ENCODE peak calls at places on chromosome 4, in five cellular contexts. W, N, P, D and O are unnamed samples. For H3K9me3, the result is how much of the 10 kb centered on the place peaks cover.

GRCh38 chr4:139606600-139607301 is 50.7 kb upstream of the SETD7 start:
- DNase-seq in W (peak), N (no peak), P (no peak), D (no peak), O (no peak)

GRCh38 chr4:112316333-112316732 is 19.2 kb downstream of the ALPK1 start:
- DNase-seq in W (no peak), N (no peak), P (no peak), D (no peak), O (no peak)

GRCh38 chr4:111066887-111067286 is 444.0 kb upstream of the PITX2 start:
- DNase-seq in W (peak), N (no peak), P (no peak), D (no peak), O (no peak)

GRCh38 chr4:7323872-7324650 is 110.7 kb downstream of the PSAPL1 start:
- DNase-seq in W (no peak), N (no peak), P (peak), D (no peak), O (no peak)

GRCh38 chr4:26171953-26172352 is 148.9 kb upstream of the RBPJ start:
- DNase-seq in W (peak), N (no peak), P (no peak), D (peak), O (no peak)

GRCh38 chr4:99104153-99104552 is 15.6 kb upstream of the ADH5 start:
- DNase-seq in W (no peak), N (no peak), P (no peak), D (no peak), O (no peak)

GRCh38 chr4:95549246-95550138 is 719 bp upstream of the UNC5C start:
- DNase-seq in W (peak), N (no peak), P (peak), D (peak), O (no peak)

GRCh38 chr4:35541888-35542213 is 702.5 kb downstream of the ARAP2 start:
- DNase-seq in W (no peak), N (no peak), P (no peak), D (no peak), O (no peak)

GRCh38 chr4:121796283-121796682 is 4.8 kb upstream of the EXOSC9 start:
- DNase-seq in W (no peak), N (no peak), P (no peak), D (no peak), O (no peak)

GRCh38 chr4:63049726-63050125 is 1359.5 kb downstream of the TECRL start:
- DNase-seq in W (no peak), N (no peak), P (no peak), D (no peak), O (no peak)

GRCh38 chr4:22778547-22779163 is 85.9 kb downstream of the GBA3 start:
- DNase-seq in W (no peak), N (no peak), P (peak), D (no peak), O (no peak)

GRCh38 chr4:123244233-123244632 is 152.4 kb upstream of the SPRY1 start:
- DNase-seq in W (no peak), N (no peak), P (peak), D (no peak), O (no peak)

GRCh38 chr4:146032234-146032860 is 93.7 kb upstream of the ZNF827 start:
- DNase-seq in W (no peak), N (no peak), P (no peak), D (no peak), O (no peak)

GRCh38 chr4:119210760-119211159 is 1.8 kb upstream of the USP53 start:
- DNase-seq in W (no peak), N (no peak), P (no peak), D (no peak), O (no peak)

GRCh38 chr4:78510681-78511080 is 40.9 kb upstream of the ANXA3 start:
- DNase-seq in W (no peak), N (no peak), P (no peak), D (no peak), O (no peak)

GRCh38 chr4:120733054-120733453 is 189.5 kb downstream of the PRDM5 start:
- DNase-seq in W (no peak), N (no peak), P (no peak), D (no peak), O (no peak)

GRCh38 chr4:38294238-38294637 is 334.0 kb downstream of the PTTG2 start:
- DNase-seq in W (no peak), N (no peak), P (no peak), D (no peak), O (no peak)

GRCh38 chr4:108446554-108446953 is 173.8 kb upstream of the RPL34 start:
- DNase-seq in W (no peak), N (no peak), P (no peak), D (peak), O (no peak)

GRCh38 chr4:14386196-14386595 is 616.1 kb upstream of the CPEB2 start:
- DNase-seq in W (no peak), N (no peak), P (no peak), D (no peak), O (no peak)
- H3K9me3 ChIP-seq in W (under half), N (under half), P (under half), D (under half), O (under half)

GRCh38 chr4:67877086-67877485 is 6.7 kb downstream of the TMPRSS11D start:
- DNase-seq in W (no peak), N (no peak), P (no peak), D (no peak), O (no peak)
- H3K9me3 ChIP-seq in W (under half), N (under half), P (under half), D (under half), O (under half)

DNA sequence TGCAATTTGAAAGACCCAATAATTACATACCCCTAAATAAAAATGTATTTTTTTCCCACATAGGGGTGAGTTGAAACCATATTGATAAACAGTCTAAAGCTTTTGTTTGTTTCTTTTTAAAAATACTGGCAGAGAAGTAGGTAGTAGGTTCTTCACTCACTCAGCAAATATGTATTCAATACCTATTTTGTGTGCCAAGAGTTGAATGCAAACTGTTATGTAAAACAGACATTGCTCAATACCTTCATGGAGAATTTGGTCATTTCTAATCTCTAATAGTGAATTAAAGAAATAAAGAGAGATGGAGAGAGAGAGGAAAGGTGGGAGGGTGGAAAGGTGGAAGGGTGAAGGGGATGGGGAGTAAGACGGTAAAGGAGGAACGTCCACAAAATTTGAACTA is 589.9 kb upstream of the GNPDA2 start:
- DNase-seq in W (no peak), N (no peak), P (no peak), D (no peak), O (no peak)
- H3K9me3 ChIP-seq in W (under half), N (under half), P (under half), D (under half), O (under half)

GRCh38 chr4:385934-386707 is 48.5 kb downstream of the ZNF141 start:
- DNase-seq in W (no peak), N (no peak), P (no peak), D (no peak), O (no peak)

GRCh38 chr4:386708-387105 is 49.1 kb downstream of the ZNF141 start:
- DNase-seq in W (no peak), N (no peak), P (no peak), D (no peak), O (no peak)

GRCh38 chr4:384311-385010 is 46.8 kb downstream of the ZNF141 start:
- DNase-seq in W (no peak), N (no peak), P (no peak), D (no peak), O (no peak)
- H3K9me3 ChIP-seq in W (under half), N (half or more), P (half or more), D (under half), O (under half)